ENCODE peak calls at places on chromosomes 4 and X, in nine cellular contexts. R is right lobe of liver, P is WERI-Rb-1, M is left lung, B is GM13977, G is mucosa of descending colon, X is endodermal cell, T is GM20000, U is neural crest cell. S is an unnamed sample.

GRCh38 chr4:184102927-184103326 is 114.7 kb downstream of the ENPP6 start:
- DNase-seq in G (no peak), B (no peak), P (no peak), R (no peak), U (no peak), X (no peak), M (no peak), T (no peak), S (no peak)

GRCh38 chr4:140740906-140741670 is 15.1 kb downstream of the TBC1D9 start:
- DNase-seq in B (no peak), T (no peak), R (no peak), M (no peak), P (no peak), U (no peak), G (no peak), X (no peak), S (no peak)

GRCh38 chrX:54921427-54922021 is 900 bp downstream of the TRO start:
- DNase-seq in R (no peak), M (peak), P (peak), T (peak), X (peak), G (peak), B (peak), U (peak), S (peak)

GRCh38 chr4:101357751-101358150 is 10.4 kb upstream of the PPP3CA start:
- DNase-seq in B (no peak), P (no peak), G (no peak), U (no peak), M (no peak), R (no peak), T (no peak), X (no peak), S (no peak)

GRCh38 chr4:107035711-107036601 is at the start of gene DKK2:
- DNase-seq in G (peak), X (peak), B (peak), P (peak), R (no peak), M (no peak), T (peak), U (peak), S (peak)

GRCh38 chr4:89708903-89709361 is 128.0 kb downstream of the SNCA start:
- DNase-seq in X (no peak), R (no peak), U (peak), G (no peak), P (no peak), B (no peak), M (no peak), T (no peak), S (no peak)

GRCh38 chr4:17667653-17668201 is 53.3 kb downstream of the MED28 start:
- DNase-seq in G (no peak), U (no peak), B (no peak), T (no peak), X (no peak), P (no peak), M (no peak), R (no peak), S (no peak)

GRCh38 chr4:60133414-60133813 is 1066.7 kb upstream of the ADGRL3 start:
- DNase-seq in R (no peak), X (no peak), B (no peak), G (no peak), M (no peak), U (no peak), P (no peak), T (no peak), S (no peak)

GRCh38 chr4:147846318-147847135 is 114.6 kb downstream of the ARHGAP10 start:
- DNase-seq in R (no peak), T (peak), G (no peak), P (no peak), M (no peak), X (no peak), B (peak), U (no peak), S (no peak)

GRCh38 chr4:22417408-22417807 is 98.5 kb downstream of the ADGRA3 start:
- DNase-seq in X (no peak), M (no peak), G (no peak), B (no peak), T (no peak), P (no peak), R (no peak), U (no peak), S (no peak)

GRCh38 chr4:828641-829271 is 2.8 kb upstream of the CPLX1 start:
- DNase-seq in B (no peak), U (no peak), X (peak), G (peak), P (peak), T (no peak), M (peak), R (peak), S (no peak)

GRCh38 chrX:38126179-38126578 is 94.5 kb downstream of the SRPX start:
- DNase-seq in P (no peak), M (no peak), U (no peak), X (no peak), R (no peak), G (no peak), B (no peak), T (no peak), S (no peak)

GRCh38 chr4:79528241-79528706 is 120.2 kb upstream of the GK2 start:
- DNase-seq in M (no peak), U (no peak), P (no peak), X (no peak), T (no peak), B (no peak), R (no peak), G (no peak), S (no peak)

GRCh38 chr4:148782284-148782683 is 340.1 kb upstream of the NR3C2 start:
- DNase-seq in P (no peak), X (peak), U (no peak), T (no peak), M (no peak), B (no peak), G (no peak), R (no peak), S (no peak)

GRCh38 chr4:144820115-144820514 is 174.2 kb downstream of the HHIP start:
- DNase-seq in R (no peak), U (no peak), T (no peak), X (no peak), M (no peak), P (no peak), G (no peak), B (no peak), S (no peak)

GRCh38 chrX:107683124-107683895 is 55.0 kb downstream of the PRPS1 start:
- DNase-seq in G (no peak), B (no peak), P (no peak), T (no peak), R (peak), M (no peak), X (peak), U (no peak), S (no peak)

GRCh38 chrX:85375333-85375738 is 4.1 kb downstream of the POF1B start:
- DNase-seq in P (no peak), X (no peak), M (no peak), G (no peak), R (no peak), T (no peak), B (no peak), U (no peak), S (no peak)

GRCh38 chr4:185640809-185641675 is 105.7 kb upstream of the PDLIM3 start:
- DNase-seq in T (peak), X (no peak), B (peak), U (no peak), G (no peak), P (peak), M (no peak), R (no peak), S (no peak)

GRCh38 chr4:62640296-62640695 is 1440.2 kb downstream of the ADGRL3 start:
- DNase-seq in M (no peak), P (no peak), R (no peak), B (no peak), U (no peak), T (no peak), X (no peak), G (no peak), S (no peak)

GRCh38 chrX:140050906-140051305 is 85.6 kb upstream of the CXorf66 start:
- DNase-seq in U (peak), M (no peak), B (no peak), T (no peak), G (no peak), R (no peak), P (no peak), X (no peak), S (no peak)

GRCh38 chrX:7110821-7111276 is 36.7 kb upstream of the STS start:
- DNase-seq in P (peak), R (no peak), M (no peak), T (no peak), X (peak), B (no peak), U (no peak), G (no peak), S (no peak)

GRCh38 chr4:16289872-16290554 is 63.7 kb upstream of the TAPT1 start:
- DNase-seq in X (no peak), M (no peak), P (no peak), R (no peak), G (no peak), T (peak), U (peak), B (peak), S (no peak)

GRCh38 chr4:76897522-76898384 is at the start of gene SOWAHB:
- DNase-seq in T (peak), U (peak), B (peak), P (peak), G (peak), M (peak), R (peak), X (peak), S (peak)

GRCh38 chrX:14694631-14695030 is 165.3 kb downstream of the GLRA2 start:
- DNase-seq in U (no peak), P (no peak), R (no peak), B (no peak), G (no peak), M (no peak), X (no peak), T (no peak), S (no peak)

GRCh38 chr4:1763550-1764080 is 29.5 kb upstream of the FGFR3 start:
- DNase-seq in G (no peak), P (no peak), M (no peak), R (no peak), X (peak), U (no peak), T (peak), B (peak), S (no peak)

GRCh38 chrX:106917830-106918500 is 2.2 kb upstream of the CLDN2 start:
- DNase-seq in B (no peak), R (no peak), P (no peak), T (no peak), M (no peak), U (no peak), G (no peak), X (no peak), S (no peak)

GRCh38 chr4:1249148-1249730 is 309 bp upstream of the CTBP1 start:
- DNase-seq in R (peak), G (peak), U (peak), X (peak), P (peak), B (peak), M (peak), T (peak), S (peak)

GRCh38 chr4:112119358-112119783 is 25.9 kb upstream of the FAM241A start:
- DNase-seq in G (no peak), B (peak), P (no peak), R (no peak), T (peak), X (no peak), U (no peak), M (no peak), S (no peak)

GRCh38 chrX:118570209-118570608 is 74.6 kb downstream of the DOCK11 start:
- DNase-seq in M (no peak), X (no peak), U (no peak), T (no peak), B (no peak), R (no peak), G (no peak), P (no peak), S (no peak)

GRCh38 chr4:90798948-90799347 is 671.8 kb downstream of the CCSER1 start:
- DNase-seq in U (no peak), B (no peak), R (no peak), G (no peak), X (no peak), M (no peak), T (no peak), P (no peak), S (no peak)

GRCh38 chrX:104018126-104018525 is 4.6 kb upstream of the H2BW1 start:
- DNase-seq in P (no peak), T (no peak), M (no peak), U (no peak), B (no peak), G (no peak), X (no peak), R (no peak), S (no peak)

GRCh38 chr4:165548702-165549101 is 169.9 kb downstream of the CPE start:
- DNase-seq in T (no peak), M (no peak), G (no peak), R (no peak), U (no peak), B (no peak), X (no peak), P (no peak), S (no peak)

GRCh38 chr4:189502841-189503240 is 437.8 kb upstream of the FRG1 start:
- DNase-seq in U (no peak), B (peak), T (no peak), P (no peak), G (no peak), R (no peak), M (no peak), X (no peak), S (no peak)

GRCh38 chr4:94507708-94508107 is 56.0 kb downstream of the PDLIM5 start:
- DNase-seq in B (no peak), G (no peak), R (peak), P (no peak), X (no peak), M (no peak), T (no peak), U (no peak), S (no peak)

GRCh38 chr4:70895405-70895804 is 6.8 kb upstream of the MOB1B start:
- DNase-seq in T (no peak), M (no peak), G (no peak), X (no peak), U (peak), B (no peak), R (no peak), P (no peak), S (no peak)

GRCh38 chr4:106898621-106899230 is 137.4 kb downstream of the DKK2 start:
- DNase-seq in M (peak), T (peak), P (peak), G (no peak), X (peak), B (peak), U (peak), R (peak), S (peak)

DNA sequence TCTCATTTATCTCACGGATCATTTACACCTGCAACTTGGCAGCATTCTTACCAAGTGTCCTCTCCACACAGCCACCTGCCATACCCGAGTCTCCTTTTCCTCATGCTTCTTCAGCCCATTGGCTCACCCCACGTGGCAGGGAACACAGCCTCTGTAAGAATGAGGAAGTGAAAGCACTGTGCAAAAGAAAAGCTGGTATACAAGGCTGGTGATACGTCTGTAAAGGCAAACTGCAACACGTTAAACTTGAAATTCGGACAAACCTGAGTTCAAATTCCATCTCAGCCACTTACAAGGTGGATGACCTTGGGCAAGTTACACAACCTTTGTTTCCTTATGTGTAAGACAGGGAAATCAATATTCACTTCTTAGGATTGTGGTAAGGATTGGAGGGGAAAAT is 164.0 kb upstream of the RASGEF1B start:
- DNase-seq in M (peak), G (peak), U (no peak), R (peak), X (no peak), T (peak), B (no peak), P (no peak), S (no peak)
- TF ChIP-seq CTCF in M (no peak), G (no peak), U (no peak), R (no peak), X (no peak), T (no peak), B (no peak), P (no peak), S (no peak)

GRCh38 chrX:145405012-145405411 is 157.7 kb downstream of the SPANXN1 start:
- DNase-seq in P (peak), R (no peak), B (peak), X (peak), M (no peak), T (peak), G (no peak), U (peak), S (no peak)
- TF ChIP-seq CTCF in P (peak), R (peak), B (peak), X (peak), M (no peak), T (no peak), G (peak), U (peak), S (peak)

GRCh38 chrX:152913354-152913753 is 15.5 kb downstream of the ZNF185 start:
- DNase-seq in B (no peak), G (no peak), T (no peak), P (no peak), U (no peak), M (no peak), X (no peak), R (no peak), S (no peak)

GRCh38 chrX:152915541-152916241 is 17.8 kb downstream of the ZNF185 start:
- DNase-seq in M (no peak), R (no peak), T (peak), U (peak), P (peak), X (peak), B (peak), G (no peak), S (peak)

GRCh38 chrX:152912641-152913040 is 14.8 kb downstream of the ZNF185 start:
- DNase-seq in P (no peak), B (no peak), M (no peak), T (no peak), X (no peak), U (no peak), R (no peak), G (no peak), S (no peak)

GRCh38 chrX:152913915-152914314 is 16.0 kb downstream of the ZNF185 start:
- DNase-seq in M (no peak), U (no peak), X (no peak), B (no peak), P (peak), R (no peak), T (no peak), G (no peak), S (peak)

GRCh38 chrX:152912121-152912520 is 14.3 kb downstream of the ZNF185 start:
- DNase-seq in G (no peak), B (no peak), U (no peak), X (no peak), R (no peak), T (no peak), P (no peak), M (no peak), S (no peak)
- TF ChIP-seq CTCF in G (no peak), B (peak), U (no peak), X (peak), R (no peak), T (no peak), P (peak), M (no peak), S (no peak)

DNA sequence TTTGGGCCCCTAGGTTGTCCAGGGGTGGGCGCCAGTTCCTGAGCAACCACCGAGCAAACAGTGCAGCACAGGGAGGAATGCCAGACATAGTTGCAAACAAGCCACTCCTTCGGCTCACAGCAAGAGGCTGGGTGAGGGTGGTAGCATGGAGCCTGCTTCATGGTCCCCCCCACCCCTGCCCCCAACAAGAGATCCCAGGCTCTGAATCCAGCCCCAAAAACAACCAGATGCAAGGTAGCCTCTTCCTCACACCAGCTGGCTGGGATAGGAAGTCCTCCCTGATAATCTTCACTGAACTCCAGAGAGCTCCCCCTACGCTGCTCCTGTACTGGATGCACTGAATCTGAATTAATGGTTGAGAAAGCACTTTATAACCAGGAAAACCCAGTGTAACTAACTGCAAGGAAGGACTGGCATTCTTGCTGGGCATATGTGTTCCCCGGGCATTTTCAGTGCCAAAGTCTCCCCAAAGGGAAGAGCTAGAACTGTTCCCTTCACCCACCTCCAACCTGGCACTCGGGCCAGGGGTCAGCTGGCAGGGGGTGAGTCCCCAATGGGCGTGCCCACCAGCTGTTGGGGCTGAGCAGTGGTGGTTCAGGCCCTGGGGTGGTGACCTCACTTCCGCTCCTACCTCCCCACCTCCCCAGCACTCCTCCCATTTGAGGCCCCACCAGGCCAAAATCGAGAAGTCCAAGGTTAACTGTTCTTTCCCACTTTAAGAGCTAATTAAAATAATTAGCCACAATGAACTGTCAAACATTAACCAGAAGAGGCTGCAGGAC is 1.5 kb downstream of the ELF4 start:
- DNase-seq in T (peak), R (no peak), G (peak), P (no peak), M (peak), U (no peak), X (peak), B (peak), S (no peak)
- TF ChIP-seq CTCF in T (peak), R (no peak), G (no peak), P (no peak), M (no peak), U (no peak), X (peak), B (no peak), S (no peak)

GRCh38 chr4:84455697-84456096 is 43.4 kb downstream of the NKX6-1 start:
- DNase-seq in R (no peak), U (no peak), B (no peak), P (no peak), T (no peak), M (no peak), X (no peak), G (no peak), S (no peak)

GRCh38 chr4:84456157-84456556 is 42.9 kb downstream of the NKX6-1 start:
- DNase-seq in M (no peak), P (no peak), R (no peak), U (no peak), G (no peak), T (no peak), X (no peak), B (no peak), S (no peak)

DNA sequence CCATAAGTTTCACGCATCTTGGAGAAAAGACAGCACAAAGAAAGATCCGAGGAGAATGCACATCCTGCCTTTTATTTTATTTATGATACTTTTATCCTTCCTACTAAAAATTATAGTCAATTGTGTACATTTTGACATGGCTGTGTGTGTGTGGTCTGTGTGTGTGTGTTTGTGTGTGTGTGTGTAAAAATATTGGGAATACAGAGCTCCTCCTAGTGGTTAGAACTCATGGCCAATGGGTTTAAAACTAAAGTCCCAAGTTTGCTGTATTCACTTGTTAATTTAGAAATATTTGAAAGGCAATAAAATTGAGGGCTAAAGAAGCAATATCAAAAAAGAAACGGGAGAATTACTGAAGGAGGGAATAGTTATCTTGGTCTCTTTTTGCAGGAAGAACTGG is 47.5 kb downstream of the NKX6-1 start:
- DNase-seq in R (no peak), G (no peak), M (no peak), X (no peak), U (no peak), T (no peak), P (no peak), B (no peak), S (no peak)
- TF ChIP-seq CTCF in R (peak), G (no peak), M (no peak), X (peak), U (peak), T (peak), P (peak), B (peak), S (peak)